ENCODE peak calls at places on chromosomes 12 and 14, in ten cellular contexts. One of them, this sample, is unnamed.

GRCh38 chr12:89707992-89708792 is 446 bp downstream of the ATP2B1 start:
- DNase-seq in dorsolateral prefrontal cortex: peak
- DNase-seq in CD8-positive, alpha-beta T cell: peak
- DNase-seq in heart left ventricle: peak
- DNase-seq in hepatocyte: peak
- DNase-seq in tibial artery: peak
- DNase-seq in K562: peak
- DNase-seq in upper lobe of right lung: peak
- DNase-seq in esophagus squamous epithelium: no peak
- DNase-seq in sigmoid colon: peak
- DNase-seq in this sample: no peak

GRCh38 chr12:82082476-82082875 is 275.7 kb downstream of the CCDC59 start:
- DNase-seq in esophagus squamous epithelium: no peak
- DNase-seq in sigmoid colon: no peak
- DNase-seq in CD8-positive, alpha-beta T cell: no peak
- DNase-seq in hepatocyte: no peak
- DNase-seq in upper lobe of right lung: no peak
- DNase-seq in dorsolateral prefrontal cortex: no peak
- DNase-seq in K562: no peak
- DNase-seq in tibial artery: no peak
- DNase-seq in heart left ventricle: no peak
- DNase-seq in this sample: no peak

GRCh38 chr14:58549358-58549757 is 88.4 kb upstream of the DACT1 start:
- DNase-seq in heart left ventricle: no peak
- DNase-seq in CD8-positive, alpha-beta T cell: no peak
- DNase-seq in dorsolateral prefrontal cortex: no peak
- DNase-seq in esophagus squamous epithelium: no peak
- DNase-seq in sigmoid colon: no peak
- DNase-seq in K562: no peak
- DNase-seq in tibial artery: no peak
- DNase-seq in upper lobe of right lung: no peak
- DNase-seq in hepatocyte: no peak
- DNase-seq in this sample: no peak

GRCh38 chr12:113914176-113914575 is 51.9 kb downstream of the RBM19 start:
- DNase-seq in hepatocyte: no peak
- DNase-seq in esophagus squamous epithelium: no peak
- DNase-seq in K562: no peak
- DNase-seq in sigmoid colon: no peak
- DNase-seq in CD8-positive, alpha-beta T cell: no peak
- DNase-seq in tibial artery: no peak
- DNase-seq in dorsolateral prefrontal cortex: no peak
- DNase-seq in upper lobe of right lung: peak
- DNase-seq in heart left ventricle: no peak
- DNase-seq in this sample: no peak

GRCh38 chr14:100132903-100133510 is 26.4 kb downstream of the DEGS2 start:
- DNase-seq in esophagus squamous epithelium: no peak
- DNase-seq in dorsolateral prefrontal cortex: no peak
- DNase-seq in K562: no peak
- DNase-seq in hepatocyte: no peak
- DNase-seq in sigmoid colon: no peak
- DNase-seq in heart left ventricle: no peak
- DNase-seq in upper lobe of right lung: no peak
- DNase-seq in CD8-positive, alpha-beta T cell: no peak
- DNase-seq in tibial artery: no peak
- DNase-seq in this sample: no peak

GRCh38 chr14:34699873-34700621 is 14.3 kb downstream of the CFL2 start:
- DNase-seq in dorsolateral prefrontal cortex: no peak
- DNase-seq in upper lobe of right lung: no peak
- DNase-seq in sigmoid colon: no peak
- DNase-seq in K562: no peak
- DNase-seq in tibial artery: no peak
- DNase-seq in esophagus squamous epithelium: no peak
- DNase-seq in heart left ventricle: no peak
- DNase-seq in hepatocyte: peak
- DNase-seq in CD8-positive, alpha-beta T cell: no peak
- DNase-seq in this sample: no peak

GRCh38 chr12:31961137-31961536 is 1.9 kb downstream of the RESF1 start:
- DNase-seq in sigmoid colon: no peak
- DNase-seq in esophagus squamous epithelium: no peak
- DNase-seq in CD8-positive, alpha-beta T cell: no peak
- DNase-seq in K562: no peak
- DNase-seq in hepatocyte: no peak
- DNase-seq in upper lobe of right lung: no peak
- DNase-seq in tibial artery: no peak
- DNase-seq in heart left ventricle: no peak
- DNase-seq in dorsolateral prefrontal cortex: no peak
- DNase-seq in this sample: no peak

GRCh38 chr12:132539016-132539773 is 49.2 kb downstream of the FBRSL1 start:
- DNase-seq in hepatocyte: no peak
- DNase-seq in esophagus squamous epithelium: no peak
- DNase-seq in heart left ventricle: no peak
- DNase-seq in sigmoid colon: no peak
- DNase-seq in CD8-positive, alpha-beta T cell: no peak
- DNase-seq in upper lobe of right lung: no peak
- DNase-seq in dorsolateral prefrontal cortex: no peak
- DNase-seq in K562: no peak
- DNase-seq in tibial artery: no peak
- DNase-seq in this sample: no peak

GRCh38 chr12:6333029-6333428 is 8.8 kb downstream of the TNFRSF1A start:
- DNase-seq in tibial artery: no peak
- DNase-seq in dorsolateral prefrontal cortex: no peak
- DNase-seq in heart left ventricle: no peak
- DNase-seq in esophagus squamous epithelium: no peak
- DNase-seq in CD8-positive, alpha-beta T cell: peak
- DNase-seq in sigmoid colon: no peak
- DNase-seq in upper lobe of right lung: no peak
- DNase-seq in K562: no peak
- DNase-seq in hepatocyte: no peak
- DNase-seq in this sample: no peak

DNA sequence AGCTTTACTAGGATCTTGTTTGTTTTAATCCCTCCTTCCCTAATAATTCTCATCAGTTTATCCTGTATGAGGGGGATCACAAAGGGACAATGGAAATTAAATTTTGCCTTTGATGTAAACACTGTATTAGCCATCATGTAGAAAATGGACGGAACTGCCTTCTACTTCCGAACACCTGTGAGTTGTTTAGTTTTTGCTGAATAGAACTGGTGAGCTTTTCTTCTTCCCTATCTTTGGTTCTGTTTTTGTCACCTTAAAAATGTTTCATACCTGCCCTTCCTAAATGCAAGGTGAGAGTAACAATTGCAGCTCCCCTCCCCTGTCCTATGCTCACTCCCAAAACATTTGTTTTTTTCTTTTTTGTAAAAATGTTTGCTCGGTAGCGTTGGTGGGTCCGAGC is 7.6 kb downstream of the FOXA1 start:
- DNase-seq in hepatocyte: no peak
- DNase-seq in heart left ventricle: no peak
- DNase-seq in sigmoid colon: no peak
- DNase-seq in dorsolateral prefrontal cortex: no peak
- DNase-seq in esophagus squamous epithelium: no peak
- DNase-seq in tibial artery: no peak
- DNase-seq in CD8-positive, alpha-beta T cell: no peak
- DNase-seq in upper lobe of right lung: no peak
- DNase-seq in K562: no peak
- DNase-seq in this sample: no peak
- H3K4me3 ChIP-seq in hepatocyte: peak
- H3K4me3 ChIP-seq in heart left ventricle: no peak
- H3K4me3 ChIP-seq in sigmoid colon: no peak
- H3K4me3 ChIP-seq in dorsolateral prefrontal cortex: no peak
- H3K4me3 ChIP-seq in esophagus squamous epithelium: peak
- H3K4me3 ChIP-seq in tibial artery: no peak
- H3K4me3 ChIP-seq in CD8-positive, alpha-beta T cell: no peak
- H3K4me3 ChIP-seq in upper lobe of right lung: peak
- H3K4me3 ChIP-seq in K562: no peak
- H3K4me3 ChIP-seq in this sample: no peak

DNA sequence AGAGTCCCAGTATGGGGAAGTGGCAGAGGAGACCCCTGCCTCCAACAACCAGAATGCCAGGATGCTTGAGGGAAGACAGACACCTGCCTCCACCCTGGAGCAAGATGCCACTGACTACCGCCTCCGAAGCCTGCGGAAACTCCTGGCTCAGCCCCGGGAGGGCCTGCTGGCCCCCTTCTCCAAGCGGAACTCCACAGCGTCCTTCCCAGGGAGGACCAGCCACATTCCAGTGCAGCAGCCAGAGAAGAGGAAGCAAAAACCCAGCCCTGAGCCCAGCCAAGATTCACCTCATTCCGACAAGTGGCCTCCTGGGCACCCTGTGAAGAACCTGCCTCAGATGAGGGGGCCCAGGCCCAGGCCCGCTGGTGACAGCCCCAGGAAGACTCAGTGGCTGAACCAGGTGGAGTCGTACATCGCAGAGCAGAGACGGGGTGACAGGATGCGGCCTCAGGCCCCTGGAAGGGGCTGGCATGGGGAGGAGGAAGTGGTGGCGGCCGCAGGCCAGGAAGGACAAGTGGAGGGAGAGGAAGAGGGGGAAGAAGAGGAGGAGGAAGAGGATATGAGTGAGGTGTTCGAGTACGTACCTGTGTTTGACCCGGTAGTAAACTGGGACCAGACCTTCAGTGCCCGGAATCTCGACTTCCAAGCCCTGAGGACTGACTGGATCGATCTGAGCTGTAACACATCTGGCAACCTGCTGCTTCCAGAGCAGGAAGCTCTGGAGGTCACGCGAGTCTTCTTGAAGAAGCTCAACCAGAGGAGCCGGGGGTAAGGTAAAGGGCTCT is 93.7 kb downstream of the B4GALNT3 start:
- DNase-seq in upper lobe of right lung: no peak
- DNase-seq in sigmoid colon: no peak
- DNase-seq in CD8-positive, alpha-beta T cell: peak
- DNase-seq in tibial artery: peak
- DNase-seq in esophagus squamous epithelium: no peak
- DNase-seq in dorsolateral prefrontal cortex: no peak
- DNase-seq in K562: no peak
- DNase-seq in heart left ventricle: peak
- DNase-seq in hepatocyte: no peak
- DNase-seq in this sample: no peak
- H3K27ac ChIP-seq in upper lobe of right lung: no peak
- H3K27ac ChIP-seq in sigmoid colon: no peak
- H3K27ac ChIP-seq in CD8-positive, alpha-beta T cell: no peak
- H3K27ac ChIP-seq in tibial artery: no peak
- H3K27ac ChIP-seq in esophagus squamous epithelium: no peak
- H3K27ac ChIP-seq in dorsolateral prefrontal cortex: no peak
- H3K27ac ChIP-seq in K562: no peak
- H3K27ac ChIP-seq in heart left ventricle: peak
- H3K27ac ChIP-seq in hepatocyte: no peak
- H3K27ac ChIP-seq in this sample: peak

DNA sequence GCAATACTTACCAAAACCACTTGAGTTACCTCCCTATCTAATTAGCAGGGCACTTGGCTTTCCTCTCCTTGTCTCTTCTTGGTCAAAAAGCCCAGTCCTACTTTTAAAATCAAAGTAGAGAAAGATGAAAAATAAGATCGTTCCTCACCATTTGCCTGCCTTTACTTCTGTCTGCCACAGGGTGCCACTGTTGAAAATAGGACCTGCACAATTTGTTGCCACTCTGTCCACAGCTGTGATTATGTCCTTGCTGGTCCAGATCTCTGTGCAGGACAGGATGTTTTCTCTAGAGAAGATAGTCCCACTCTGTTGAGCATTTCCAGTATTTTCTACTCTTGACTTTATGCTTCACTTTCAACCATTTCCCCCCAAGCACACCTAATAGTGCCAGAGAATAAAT is 179.9 kb downstream of the PDZRN4 start:
- DNase-seq in upper lobe of right lung: no peak
- DNase-seq in CD8-positive, alpha-beta T cell: no peak
- DNase-seq in heart left ventricle: no peak
- DNase-seq in K562: no peak
- DNase-seq in dorsolateral prefrontal cortex: no peak
- DNase-seq in sigmoid colon: no peak
- DNase-seq in esophagus squamous epithelium: no peak
- DNase-seq in tibial artery: no peak
- DNase-seq in hepatocyte: no peak
- DNase-seq in this sample: no peak
- TF ChIP-seq CTCF in upper lobe of right lung: peak
- TF ChIP-seq CTCF in CD8-positive, alpha-beta T cell: no peak
- TF ChIP-seq CTCF in heart left ventricle: no peak
- TF ChIP-seq CTCF in K562: no peak
- TF ChIP-seq CTCF in dorsolateral prefrontal cortex: no peak
- TF ChIP-seq CTCF in sigmoid colon: no peak
- TF ChIP-seq CTCF in esophagus squamous epithelium: no peak
- TF ChIP-seq CTCF in tibial artery: no peak
- TF ChIP-seq CTCF in hepatocyte: peak
- TF ChIP-seq CTCF in this sample: no peak

GRCh38 chr14:67372833-67373232 is 12.7 kb downstream of the EIF2S1 start:
- DNase-seq in esophagus squamous epithelium: no peak
- DNase-seq in tibial artery: no peak
- DNase-seq in upper lobe of right lung: no peak
- DNase-seq in heart left ventricle: no peak
- DNase-seq in sigmoid colon: no peak
- DNase-seq in hepatocyte: no peak
- DNase-seq in K562: no peak
- DNase-seq in CD8-positive, alpha-beta T cell: no peak
- DNase-seq in dorsolateral prefrontal cortex: no peak
- DNase-seq in this sample: no peak

GRCh38 chr14:67373347-67373746 is 13.2 kb downstream of the EIF2S1 start:
- DNase-seq in upper lobe of right lung: no peak
- DNase-seq in hepatocyte: no peak
- DNase-seq in esophagus squamous epithelium: no peak
- DNase-seq in sigmoid colon: no peak
- DNase-seq in dorsolateral prefrontal cortex: no peak
- DNase-seq in tibial artery: no peak
- DNase-seq in CD8-positive, alpha-beta T cell: no peak
- DNase-seq in K562: no peak
- DNase-seq in heart left ventricle: no peak
- DNase-seq in this sample: no peak

GRCh38 chr14:67370830-67371229 is 10.7 kb downstream of the EIF2S1 start:
- DNase-seq in sigmoid colon: no peak
- DNase-seq in heart left ventricle: no peak
- DNase-seq in esophagus squamous epithelium: no peak
- DNase-seq in upper lobe of right lung: no peak
- DNase-seq in CD8-positive, alpha-beta T cell: no peak
- DNase-seq in tibial artery: no peak
- DNase-seq in hepatocyte: no peak
- DNase-seq in dorsolateral prefrontal cortex: no peak
- DNase-seq in K562: no peak
- DNase-seq in this sample: no peak

DNA sequence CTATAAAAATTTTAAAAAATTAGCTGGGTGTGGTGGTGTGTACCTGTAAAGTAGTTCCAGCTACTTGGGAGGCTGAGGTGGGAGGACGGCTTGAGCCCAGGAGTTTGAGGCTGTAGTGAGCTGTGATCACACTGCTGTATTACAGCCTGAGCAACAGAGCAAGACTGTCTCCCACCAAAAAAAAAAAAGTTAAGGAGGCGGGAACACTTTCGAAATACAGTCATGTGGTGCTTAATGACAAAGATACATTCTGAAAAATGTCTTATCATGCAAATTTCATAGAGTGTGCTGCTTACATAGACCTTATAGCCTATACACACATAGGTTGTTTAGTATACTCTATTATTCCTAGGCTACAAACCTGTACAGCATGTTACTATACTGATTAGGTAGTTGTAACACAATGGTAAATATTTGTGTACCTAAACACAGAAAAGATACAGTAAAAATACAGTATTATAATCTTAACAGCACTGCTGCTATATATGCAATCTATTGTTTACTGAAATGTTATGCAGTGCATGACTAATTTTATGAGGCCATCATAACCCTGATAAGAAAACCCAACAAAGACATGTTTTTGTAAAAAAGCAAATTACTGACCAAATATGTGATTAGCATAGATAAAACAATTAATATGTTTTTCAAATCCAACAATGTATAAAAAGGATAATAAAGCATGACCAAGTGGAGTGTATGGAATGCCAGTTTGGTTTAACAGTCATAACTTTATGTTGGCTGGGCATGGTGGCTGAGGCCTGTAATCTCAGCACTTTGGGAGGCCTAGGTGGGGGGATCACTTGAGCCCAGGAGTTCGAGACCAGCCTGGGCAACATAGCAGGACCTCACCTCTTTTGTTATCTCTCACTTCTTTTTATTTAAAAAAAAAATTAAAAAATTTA is 11.4 kb downstream of the EIF2S1 start:
- DNase-seq in sigmoid colon: no peak
- DNase-seq in upper lobe of right lung: no peak
- DNase-seq in tibial artery: no peak
- DNase-seq in CD8-positive, alpha-beta T cell: no peak
- DNase-seq in esophagus squamous epithelium: no peak
- DNase-seq in heart left ventricle: no peak
- DNase-seq in hepatocyte: no peak
- DNase-seq in K562: no peak
- DNase-seq in dorsolateral prefrontal cortex: no peak
- DNase-seq in this sample: no peak
- H3K4me3 ChIP-seq in sigmoid colon: no peak
- H3K4me3 ChIP-seq in upper lobe of right lung: no peak
- H3K4me3 ChIP-seq in tibial artery: no peak
- H3K4me3 ChIP-seq in CD8-positive, alpha-beta T cell: no peak
- H3K4me3 ChIP-seq in esophagus squamous epithelium: no peak
- H3K4me3 ChIP-seq in heart left ventricle: no peak
- H3K4me3 ChIP-seq in hepatocyte: no peak
- H3K4me3 ChIP-seq in K562: no peak
- H3K4me3 ChIP-seq in dorsolateral prefrontal cortex: no peak
- H3K4me3 ChIP-seq in this sample: no peak